ENCODE peak calls at places on chromosomes 16 and 17, in five cellular contexts. T is H1, F is K562, L is HepG2, R is A549. Y is an unnamed sample.
A peak's percentile ranks its signal among the peaks of the same experiment; 100 is the strongest.

GRCh38 chr16:71537643-71538042 is 11.4 kb downstream of the CHST4 start:
- DNase-seq in T (no peak), F (peak; percentile 64), L (peak; percentile 66), R (peak; percentile 63), Y (peak; percentile 33)

GRCh38 chr16:50265260-50265659 is 1.1 kb upstream of the ADCY7 start:
- DNase-seq in T (no peak), F (peak; percentile 65), L (peak; percentile 69), R (no peak), Y (no peak)

GRCh38 chr17:60542066-60542465 is 16.0 kb upstream of the APPBP2 start:
- DNase-seq in T (no peak), F (no peak), L (no peak), R (no peak), Y (no peak)

GRCh38 chr16:49921791-49922456 is 66.0 kb upstream of the ZNF423 start:
- DNase-seq in T (peak; percentile 63), F (peak; percentile 69), L (peak; percentile 63), R (peak; percentile 66), Y (peak; percentile 52)

GRCh38 chr16:64253114-64253513 is 868.7 kb downstream of the CDH11 start:
- DNase-seq in T (no peak), F (no peak), L (no peak), R (no peak), Y (no peak)

GRCh38 chr16:66475232-66475631 is 48.1 kb downstream of the BEAN1 start:
- DNase-seq in T (no peak), F (no peak), L (no peak), R (no peak), Y (no peak)

GRCh38 chr17:75571197-75571884 is 16.3 kb upstream of the MYO15B start:
- DNase-seq in T (no peak), F (peak; percentile 67), L (no peak), R (no peak), Y (peak; percentile 21)

GRCh38 chr16:57126412-57126811 is 34.0 kb downstream of the CPNE2 start:
- DNase-seq in T (no peak), F (no peak), L (no peak), R (no peak), Y (no peak)

GRCh38 chr16:1261131-1261917 is 5.5 kb downstream of the TPSD1 start:
- DNase-seq in T (no peak), F (no peak), L (no peak), R (no peak), Y (no peak)

GRCh38 chr16:24610421-24610765 is 71.0 kb downstream of the RBBP6 start:
- DNase-seq in T (no peak), F (no peak), L (no peak), R (no peak), Y (peak; percentile 21)

GRCh38 chr17:67246648-67247415 is 1.8 kb upstream of the HELZ start:
- DNase-seq in T (peak; percentile 54), F (peak; percentile 69), L (peak; percentile 97), R (peak; percentile 71), Y (peak; percentile 28)

GRCh38 chr16:78462261-78463208 is 363.1 kb downstream of the WWOX start:
- DNase-seq in T (no peak), F (no peak), L (peak; percentile 48), R (no peak), Y (no peak)

GRCh38 chr17:17077101-17077500 is 34.8 kb downstream of the MPRIP start:
- DNase-seq in T (no peak), F (no peak), L (no peak), R (no peak), Y (no peak)
- H3K4me1 ChIP-seq in T (no peaks in the 10 kb centered on the region), F (peaks cover 30% of the 10 kb centered on the region), L (peaks cover 37% of the 10 kb centered on the region), R (peaks cover 92% of the 10 kb centered on the region), Y (peaks cover 23% of the 10 kb centered on the region)

GRCh38 chr16:85913688-85914422 is 14.9 kb downstream of the IRF8 start:
- DNase-seq in T (no peak), F (no peak), L (no peak), R (no peak), Y (no peak)

GRCh38 chr16:85913141-85913601 is 14.2 kb downstream of the IRF8 start:
- DNase-seq in T (no peak), F (no peak), L (no peak), R (no peak), Y (no peak)

GRCh38 chr16:85910854-85911247 is 11.9 kb downstream of the IRF8 start:
- DNase-seq in T (no peak), F (no peak), L (no peak), R (no peak), Y (no peak)

GRCh38 chr16:85911531-85911930 is 12.6 kb downstream of the IRF8 start:
- DNase-seq in T (no peak), F (no peak), L (no peak), R (no peak), Y (no peak)

DNA sequence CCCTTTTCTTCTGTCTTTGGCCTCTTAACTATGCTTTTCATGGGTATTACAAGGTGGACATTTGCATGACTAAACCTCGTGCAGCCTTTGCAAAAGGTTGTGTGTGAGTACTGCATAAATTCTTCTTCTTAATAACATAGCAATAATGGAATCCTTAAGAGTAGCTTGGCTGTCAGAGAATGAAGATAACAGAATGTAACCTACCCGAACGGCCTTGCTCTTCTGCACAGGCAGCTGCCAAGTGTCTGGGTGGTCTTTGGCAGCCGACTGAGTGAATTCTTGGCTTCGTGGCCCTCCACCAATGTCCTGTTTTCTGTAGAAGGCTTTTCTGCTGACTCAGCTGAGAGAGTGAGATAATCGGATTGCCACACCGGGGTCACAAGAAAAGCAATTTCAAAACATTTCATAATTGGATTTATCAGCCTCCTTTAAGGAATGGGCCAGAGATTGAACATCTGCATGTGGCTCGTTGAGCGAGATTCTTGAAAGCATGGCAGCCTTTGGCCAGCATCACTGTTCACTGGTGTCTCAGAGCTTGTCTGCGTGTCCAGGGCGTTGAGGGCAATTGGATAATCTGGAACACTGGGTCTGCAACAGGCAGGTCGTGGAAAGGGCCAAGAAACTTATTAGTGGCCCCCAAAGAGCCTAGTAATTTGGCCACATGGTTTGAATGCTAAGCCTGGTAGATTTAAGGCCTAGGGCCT is 13.5 kb downstream of the IRF8 start:
- DNase-seq in T (no peak), F (no peak), L (no peak), R (no peak), Y (no peak)
- TF ChIP-seq JUN in T (no peak), F (no peak), L (no peak), R (no peak), Y (no peak)

DNA sequence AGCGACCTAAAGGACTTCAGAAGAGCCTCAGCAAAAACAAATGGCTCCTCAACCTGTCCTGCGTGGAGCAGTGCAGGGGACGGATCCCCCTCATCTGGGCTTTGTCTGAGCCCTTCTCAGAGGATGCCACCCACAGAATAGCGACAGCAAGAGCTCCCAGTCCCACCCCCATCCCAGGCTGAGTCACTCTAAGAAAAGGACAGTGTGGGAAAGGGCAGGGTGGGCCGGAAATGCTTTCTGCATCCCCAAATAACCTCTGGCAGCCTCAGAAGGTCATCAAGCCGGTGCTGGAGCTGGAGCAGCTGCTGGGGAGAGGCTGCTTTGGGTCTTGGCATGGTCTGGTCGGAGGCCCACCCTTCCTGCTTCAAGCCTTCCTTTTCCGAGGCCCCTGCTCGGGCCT is 8.9 kb downstream of the SLC12A4 start:
- DNase-seq in T (no peak), F (peak; percentile 71), L (no peak), R (no peak), Y (no peak)
- H3K4me1 ChIP-seq in T (peaks cover 7% of the 10 kb centered on the region), F (peaks cover 9% of the 10 kb centered on the region), L (peaks cover 27% of the 10 kb centered on the region), R (no peaks in the 10 kb centered on the region), Y (no peaks in the 10 kb centered on the region)

GRCh38 chr17:63653018-63653417 is 30.8 kb downstream of the MAP3K3 start:
- DNase-seq in T (no peak), F (no peak), L (no peak), R (no peak), Y (no peak)

GRCh38 chr17:63657776-63658175 is 35.6 kb downstream of the MAP3K3 start:
- DNase-seq in T (no peak), F (no peak), L (no peak), R (no peak), Y (no peak)

GRCh38 chr17:63659850-63660249 is 37.6 kb downstream of the MAP3K3 start:
- DNase-seq in T (no peak), F (no peak), L (no peak), R (no peak), Y (no peak)

DNA sequence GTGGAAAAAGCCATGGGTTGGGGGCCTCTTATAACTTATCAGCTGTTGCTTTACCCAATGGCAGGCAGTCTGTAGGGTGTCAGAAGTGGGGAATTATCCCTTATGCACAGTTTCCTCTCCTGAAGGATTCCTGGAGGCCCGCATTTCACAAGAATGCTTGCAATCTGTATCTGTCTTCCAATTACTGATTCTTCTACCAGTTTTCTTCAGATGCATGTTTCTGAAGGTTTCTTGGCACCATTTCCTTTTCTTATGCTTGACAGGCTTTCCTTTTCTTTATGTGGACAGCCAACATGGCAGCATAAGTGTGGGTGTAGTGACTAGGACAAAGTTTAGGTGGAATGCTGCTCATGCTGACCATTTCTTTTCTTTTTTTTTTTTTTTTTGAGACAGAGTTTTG is 36.1 kb downstream of the MAP3K3 start:
- DNase-seq in T (no peak), F (no peak), L (no peak), R (no peak), Y (no peak)
- TF ChIP-seq JUN in T (no peak), F (no peak), L (no peak), R (no peak), Y (no peak)

GRCh38 chr16:8853150-8853549 is 15.7 kb downstream of the CARHSP1 start:
- DNase-seq in T (no peak), F (no peak), L (no peak), R (no peak), Y (no peak)
- H3K4me1 ChIP-seq in T (peaks cover 11% of the 10 kb centered on the region), F (no peaks in the 10 kb centered on the region), L (peaks cover 31% of the 10 kb centered on the region), R (peaks cover 22% of the 10 kb centered on the region), Y (peaks cover 31% of the 10 kb centered on the region)

DNA sequence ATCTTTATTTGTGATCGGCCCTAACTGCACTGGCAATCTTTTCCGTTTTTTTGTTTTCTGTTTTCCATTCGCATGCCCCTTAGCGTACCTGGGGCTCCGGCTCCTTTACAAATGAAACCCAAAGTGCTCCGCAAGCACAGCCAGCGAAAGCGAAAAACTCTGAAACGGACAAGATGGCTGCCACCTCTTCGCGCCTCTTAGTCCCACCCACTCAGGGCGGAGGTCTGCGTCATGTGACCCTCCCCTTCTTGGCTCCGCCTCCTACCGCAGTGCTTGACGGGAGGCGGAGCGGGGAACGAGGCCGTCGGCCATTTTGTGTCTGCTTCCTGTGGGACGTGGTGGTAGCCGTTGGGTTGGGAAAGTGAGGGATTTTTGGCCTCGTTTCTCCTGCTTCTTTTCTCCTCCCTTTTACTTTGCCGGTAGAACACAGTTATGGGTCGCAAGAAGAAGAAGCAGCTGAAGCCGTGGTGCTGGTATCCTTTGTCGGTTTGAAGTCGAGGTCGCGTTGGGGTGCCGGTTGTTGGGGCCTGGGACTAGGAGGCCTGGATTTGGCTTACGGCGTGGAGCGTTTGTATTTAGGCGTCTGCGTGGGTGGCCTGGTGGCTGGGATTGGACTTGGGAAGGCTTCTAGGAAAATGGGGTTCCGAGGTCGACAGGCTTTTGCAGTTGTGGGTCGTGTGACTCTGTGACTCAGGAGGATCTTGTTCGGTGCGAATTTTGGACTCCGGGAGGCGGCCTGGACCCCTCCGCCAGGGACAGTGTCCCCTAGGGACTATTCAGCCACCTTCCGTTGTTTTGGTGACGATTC is at the start of gene ZNF207:
- DNase-seq in T (peak; percentile 88), F (peak; percentile 98), L (peak; percentile 90), R (peak; percentile 86), Y (peak; percentile 97)
- TF ChIP-seq JUN in T (no peak), F (no peak), L (peak; percentile 63), R (peak; percentile 97), Y (no peak)

GRCh38 chr16:21610766-21611165 is 11.4 kb downstream of the METTL9 start:
- DNase-seq in T (no peak), F (no peak), L (no peak), R (no peak), Y (no peak)
- H3K4me1 ChIP-seq in T (peaks cover 6% of the 10 kb centered on the region), F (peaks cover 50% of the 10 kb centered on the region), L (peaks cover 42% of the 10 kb centered on the region), R (peaks cover 21% of the 10 kb centered on the region), Y (no peaks in the 10 kb centered on the region)

Y was measured in endothelial cell of umbilical vein.